ENCODE peak calls at places on chromosomes 7 and 10, in nine cellular contexts. One of them, this sample, is unnamed. For H3K9me3, the result is how much of the 10 kb centered on the place peaks cover.

GRCh38 chr10:123069271-123069670 is 60.5 kb downstream of the ACADSB start:
- DNase-seq in hepatocyte: no peak
- DNase-seq in heart right ventricle: no peak
- DNase-seq in IMR-90: no peak
- DNase-seq in neural progenitor cell: peak
- DNase-seq in pancreas: no peak
- DNase-seq in HCT116: no peak
- DNase-seq in A549: no peak
- DNase-seq in Peyer's patch: no peak
- DNase-seq in this sample: no peak

GRCh38 chr10:117646718-117647117 is 104.2 kb downstream of the EMX2 start:
- DNase-seq in hepatocyte: no peak
- DNase-seq in heart right ventricle: no peak
- DNase-seq in IMR-90: no peak
- DNase-seq in neural progenitor cell: no peak
- DNase-seq in pancreas: no peak
- DNase-seq in HCT116: no peak
- DNase-seq in A549: no peak
- DNase-seq in Peyer's patch: no peak
- DNase-seq in this sample: no peak

GRCh38 chr7:106269263-106269961 is 15.4 kb downstream of the NAMPT start:
- DNase-seq in hepatocyte: no peak
- DNase-seq in heart right ventricle: no peak
- DNase-seq in IMR-90: no peak
- DNase-seq in neural progenitor cell: no peak
- DNase-seq in pancreas: no peak
- DNase-seq in HCT116: no peak
- DNase-seq in A549: no peak
- DNase-seq in Peyer's patch: no peak
- DNase-seq in this sample: no peak

GRCh38 chr10:32265756-32266155 is 81.2 kb downstream of the EPC1 start:
- DNase-seq in hepatocyte: no peak
- DNase-seq in heart right ventricle: no peak
- DNase-seq in IMR-90: no peak
- DNase-seq in neural progenitor cell: no peak
- DNase-seq in pancreas: no peak
- DNase-seq in HCT116: no peak
- DNase-seq in A549: no peak
- DNase-seq in Peyer's patch: no peak
- DNase-seq in this sample: no peak

GRCh38 chr7:38186593-38187314 is 8.7 kb downstream of the STARD3NL start:
- DNase-seq in hepatocyte: no peak
- DNase-seq in heart right ventricle: no peak
- DNase-seq in IMR-90: peak
- DNase-seq in neural progenitor cell: no peak
- DNase-seq in pancreas: no peak
- DNase-seq in HCT116: no peak
- DNase-seq in A549: peak
- DNase-seq in Peyer's patch: no peak
- DNase-seq in this sample: no peak

GRCh38 chr10:28839600-28840007 is 162.3 kb downstream of the BAMBI start:
- DNase-seq in hepatocyte: peak
- DNase-seq in heart right ventricle: no peak
- DNase-seq in IMR-90: peak
- DNase-seq in neural progenitor cell: no peak
- DNase-seq in pancreas: no peak
- DNase-seq in HCT116: peak
- DNase-seq in A549: peak
- DNase-seq in Peyer's patch: no peak
- DNase-seq in this sample: no peak

GRCh38 chr10:120451968-120452367 is 5.1 kb upstream of the PLPP4 start:
- DNase-seq in hepatocyte: no peak
- DNase-seq in heart right ventricle: no peak
- DNase-seq in IMR-90: no peak
- DNase-seq in neural progenitor cell: no peak
- DNase-seq in pancreas: no peak
- DNase-seq in HCT116: no peak
- DNase-seq in A549: no peak
- DNase-seq in Peyer's patch: no peak
- DNase-seq in this sample: no peak

GRCh38 chr10:43059336-43059720 is 17.5 kb upstream of the RET start:
- DNase-seq in hepatocyte: no peak
- DNase-seq in heart right ventricle: no peak
- DNase-seq in IMR-90: no peak
- DNase-seq in neural progenitor cell: no peak
- DNase-seq in pancreas: no peak
- DNase-seq in HCT116: no peak
- DNase-seq in A549: no peak
- DNase-seq in Peyer's patch: no peak
- DNase-seq in this sample: peak

DNA sequence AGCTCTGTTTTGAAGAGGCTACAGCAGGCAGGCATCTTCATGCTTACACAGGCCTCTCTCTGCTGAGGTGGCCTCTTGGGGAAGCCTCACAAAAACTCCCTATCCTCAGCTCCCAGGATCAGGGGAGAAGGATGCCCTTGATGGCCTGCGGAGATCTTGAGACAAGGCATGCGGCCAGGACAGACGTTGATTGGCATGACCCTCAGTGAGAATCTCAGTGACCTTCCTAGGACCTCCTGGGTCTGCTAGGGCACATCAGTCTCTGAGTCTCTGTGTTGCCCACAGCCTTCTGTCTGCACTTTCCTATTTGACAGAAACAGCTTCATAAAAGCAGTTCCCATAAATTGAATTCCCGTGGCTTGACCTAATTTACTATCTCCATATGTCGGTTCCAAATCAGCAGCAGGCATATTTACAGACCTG is 1005.8 kb upstream of the C7orf33 start:
- DNase-seq in hepatocyte: no peak
- DNase-seq in heart right ventricle: no peak
- DNase-seq in IMR-90: no peak
- DNase-seq in neural progenitor cell: peak
- DNase-seq in pancreas: no peak
- DNase-seq in HCT116: no peak
- DNase-seq in A549: no peak
- DNase-seq in Peyer's patch: no peak
- DNase-seq in this sample: no peak
- H3K9me3 ChIP-seq in hepatocyte: under half
- H3K9me3 ChIP-seq in heart right ventricle: under half
- H3K9me3 ChIP-seq in IMR-90: under half
- H3K9me3 ChIP-seq in neural progenitor cell: under half
- H3K9me3 ChIP-seq in pancreas: under half
- H3K9me3 ChIP-seq in HCT116: under half
- H3K9me3 ChIP-seq in A549: under half
- H3K9me3 ChIP-seq in Peyer's patch: under half
- H3K9me3 ChIP-seq in this sample: under half

GRCh38 chr7:101813414-101814019 is 3.9 kb upstream of the CUX1 start:
- DNase-seq in hepatocyte: no peak
- DNase-seq in heart right ventricle: no peak
- DNase-seq in IMR-90: no peak
- DNase-seq in neural progenitor cell: no peak
- DNase-seq in pancreas: no peak
- DNase-seq in HCT116: no peak
- DNase-seq in A549: no peak
- DNase-seq in Peyer's patch: no peak
- DNase-seq in this sample: no peak

GRCh38 chr7:101815826-101816488 is 1.5 kb upstream of the CUX1 start:
- DNase-seq in hepatocyte: peak
- DNase-seq in heart right ventricle: peak
- DNase-seq in IMR-90: peak
- DNase-seq in neural progenitor cell: peak
- DNase-seq in pancreas: peak
- DNase-seq in HCT116: peak
- DNase-seq in A549: peak
- DNase-seq in Peyer's patch: peak
- DNase-seq in this sample: peak

GRCh38 chr7:101814996-101815825 is 2.2 kb upstream of the CUX1 start:
- DNase-seq in hepatocyte: peak
- DNase-seq in heart right ventricle: peak
- DNase-seq in IMR-90: peak
- DNase-seq in neural progenitor cell: peak
- DNase-seq in pancreas: peak
- DNase-seq in HCT116: no peak
- DNase-seq in A549: peak
- DNase-seq in Peyer's patch: peak
- DNase-seq in this sample: peak

GRCh38 chr7:101812595-101812994 is 4.8 kb upstream of the CUX1 start:
- DNase-seq in hepatocyte: no peak
- DNase-seq in heart right ventricle: no peak
- DNase-seq in IMR-90: no peak
- DNase-seq in neural progenitor cell: no peak
- DNase-seq in pancreas: no peak
- DNase-seq in HCT116: no peak
- DNase-seq in A549: no peak
- DNase-seq in Peyer's patch: no peak
- DNase-seq in this sample: no peak

DNA sequence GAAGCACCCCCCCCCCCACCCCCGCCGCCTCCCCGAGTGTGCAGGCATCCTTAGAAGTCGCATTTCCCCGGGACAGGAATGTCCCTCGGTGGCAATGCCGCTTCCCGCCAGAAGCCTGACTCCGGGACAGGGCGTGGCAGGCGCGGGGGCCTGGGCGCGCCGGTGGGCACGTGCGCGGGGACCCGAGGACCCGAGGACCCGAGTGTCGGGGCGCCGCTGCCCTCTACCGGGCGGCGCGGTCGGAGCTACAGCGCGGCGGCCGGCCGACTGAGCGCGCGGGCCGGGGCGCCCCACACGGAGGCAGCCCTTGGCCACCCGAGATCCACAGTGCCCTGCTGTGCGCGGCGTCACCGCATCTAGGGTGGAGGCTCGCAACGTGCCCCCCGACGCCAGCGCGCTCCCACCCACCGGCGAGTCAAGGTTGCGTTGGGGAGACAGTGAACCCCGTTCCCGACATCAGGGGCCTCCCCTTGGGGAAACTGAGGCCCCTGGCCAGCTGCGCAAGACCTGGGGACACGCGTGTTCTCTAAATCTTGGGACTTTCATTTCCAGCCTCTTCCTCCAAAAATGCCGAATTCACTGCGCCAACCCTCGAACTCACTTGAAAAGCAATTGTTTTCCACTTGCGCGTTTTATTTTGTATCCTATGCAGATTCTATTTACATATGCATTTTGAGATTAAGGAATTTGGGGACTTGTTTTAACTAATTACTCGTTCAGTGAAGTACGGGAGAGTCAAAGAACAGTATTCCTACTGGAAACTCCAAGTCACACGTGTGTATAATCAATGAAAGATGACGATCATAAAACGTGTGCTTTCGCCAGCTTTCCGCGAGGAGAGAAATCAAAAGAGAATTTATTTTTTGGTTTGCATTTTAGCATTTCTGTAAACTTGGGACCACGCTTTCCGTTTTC is 3.1 kb upstream of the CUX1 start:
- DNase-seq in hepatocyte: peak
- DNase-seq in heart right ventricle: peak
- DNase-seq in IMR-90: peak
- DNase-seq in neural progenitor cell: peak
- DNase-seq in pancreas: peak
- DNase-seq in HCT116: no peak
- DNase-seq in A549: peak
- DNase-seq in Peyer's patch: peak
- DNase-seq in this sample: peak
- TF ChIP-seq CTCF in hepatocyte: peak
- TF ChIP-seq CTCF in heart right ventricle: peak
- TF ChIP-seq CTCF in IMR-90: peak
- TF ChIP-seq CTCF in neural progenitor cell: peak
- TF ChIP-seq CTCF in pancreas: peak
- TF ChIP-seq CTCF in HCT116: no peak
- TF ChIP-seq CTCF in A549: peak
- TF ChIP-seq CTCF in Peyer's patch: peak
- TF ChIP-seq CTCF in this sample: peak

GRCh38 chr7:63072806-63073205 is 925.8 kb upstream of the ZNF722 start:
- DNase-seq in hepatocyte: no peak
- DNase-seq in heart right ventricle: no peak
- DNase-seq in IMR-90: no peak
- DNase-seq in neural progenitor cell: no peak
- DNase-seq in pancreas: no peak
- DNase-seq in HCT116: no peak
- DNase-seq in A549: no peak
- DNase-seq in Peyer's patch: no peak
- DNase-seq in this sample: no peak

GRCh38 chr7:63070696-63071095 is 928.0 kb upstream of the ZNF722 start:
- DNase-seq in hepatocyte: no peak
- DNase-seq in heart right ventricle: no peak
- DNase-seq in IMR-90: no peak
- DNase-seq in neural progenitor cell: no peak
- DNase-seq in pancreas: no peak
- DNase-seq in HCT116: no peak
- DNase-seq in A549: no peak
- DNase-seq in Peyer's patch: no peak
- DNase-seq in this sample: no peak

GRCh38 chr7:63071396-63071795 is 927.3 kb upstream of the ZNF722 start:
- DNase-seq in hepatocyte: no peak
- DNase-seq in heart right ventricle: no peak
- DNase-seq in IMR-90: no peak
- DNase-seq in neural progenitor cell: no peak
- DNase-seq in pancreas: no peak
- DNase-seq in HCT116: no peak
- DNase-seq in A549: no peak
- DNase-seq in Peyer's patch: no peak
- DNase-seq in this sample: no peak

GRCh38 chr7:63073286-63073685 is 925.4 kb upstream of the ZNF722 start:
- DNase-seq in hepatocyte: no peak
- DNase-seq in heart right ventricle: no peak
- DNase-seq in IMR-90: no peak
- DNase-seq in neural progenitor cell: no peak
- DNase-seq in pancreas: no peak
- DNase-seq in HCT116: no peak
- DNase-seq in A549: no peak
- DNase-seq in Peyer's patch: no peak
- DNase-seq in this sample: no peak

DNA sequence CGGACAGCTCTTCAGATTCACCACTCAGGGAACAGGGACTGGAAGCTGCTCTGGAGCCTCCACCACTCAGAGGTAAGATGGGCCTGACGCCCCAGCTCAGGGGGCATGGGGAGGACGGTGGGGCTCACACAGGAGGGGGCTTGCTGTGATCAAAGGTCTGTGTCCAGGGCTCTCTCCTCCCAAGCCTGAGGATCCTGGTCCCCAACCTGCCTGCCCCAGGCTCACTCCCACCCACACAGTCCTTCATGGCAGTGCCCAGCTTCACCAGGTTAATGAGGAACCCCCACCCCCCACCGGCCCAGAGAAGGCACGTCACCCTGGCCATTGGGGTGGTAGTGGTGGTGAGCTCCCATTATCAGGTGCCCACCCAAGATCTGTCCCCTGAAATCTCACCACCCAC is 926.7 kb upstream of the ZNF722 start:
- DNase-seq in hepatocyte: no peak
- DNase-seq in heart right ventricle: no peak
- DNase-seq in IMR-90: no peak
- DNase-seq in neural progenitor cell: no peak
- DNase-seq in pancreas: no peak
- DNase-seq in HCT116: no peak
- DNase-seq in A549: no peak
- DNase-seq in Peyer's patch: no peak
- DNase-seq in this sample: no peak
- H3K9me3 ChIP-seq in hepatocyte: under half
- H3K9me3 ChIP-seq in heart right ventricle: under half
- H3K9me3 ChIP-seq in IMR-90: under half
- H3K9me3 ChIP-seq in neural progenitor cell: half or more
- H3K9me3 ChIP-seq in pancreas: under half
- H3K9me3 ChIP-seq in HCT116: under half
- H3K9me3 ChIP-seq in A549: under half
- H3K9me3 ChIP-seq in Peyer's patch: under half
- H3K9me3 ChIP-seq in this sample: under half

DNA sequence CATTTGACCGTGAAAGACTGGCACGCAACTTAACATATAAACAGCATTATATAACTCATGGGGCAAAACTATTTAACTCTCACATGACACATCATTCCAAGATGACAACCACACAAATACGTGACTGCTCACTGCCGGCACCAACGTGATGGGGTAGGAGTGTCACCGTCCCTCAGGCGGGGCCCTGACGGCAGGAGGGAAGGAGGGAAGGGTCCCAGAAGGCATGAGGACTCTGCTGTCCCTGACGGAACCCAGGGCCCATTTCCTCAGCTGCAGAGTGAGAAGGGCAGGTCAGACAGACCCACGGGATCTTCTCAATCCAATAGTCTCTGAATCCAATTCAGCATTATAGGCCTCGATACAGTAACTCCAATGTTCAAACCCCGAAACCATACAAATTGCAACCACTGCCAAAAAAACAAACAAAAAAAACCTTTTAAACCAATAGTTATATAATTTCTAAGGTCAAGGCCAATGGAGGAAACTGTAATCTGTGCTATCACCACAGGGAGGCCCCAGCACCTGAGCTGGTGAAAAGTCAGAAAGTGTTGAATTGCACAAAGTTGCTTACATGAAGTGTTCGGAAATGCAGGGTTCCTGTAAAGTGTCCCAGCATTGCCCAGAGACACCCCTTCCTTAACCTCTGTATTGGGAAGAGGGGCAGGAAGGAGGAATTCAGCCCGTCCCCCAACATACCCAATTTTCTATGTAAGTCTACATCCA is 137.4 kb downstream of the TNS3 start:
- DNase-seq in hepatocyte: peak
- DNase-seq in heart right ventricle: no peak
- DNase-seq in IMR-90: no peak
- DNase-seq in neural progenitor cell: no peak
- DNase-seq in pancreas: peak
- DNase-seq in HCT116: no peak
- DNase-seq in A549: peak
- DNase-seq in Peyer's patch: no peak
- DNase-seq in this sample: no peak
- TF ChIP-seq CTCF in hepatocyte: peak
- TF ChIP-seq CTCF in heart right ventricle: peak
- TF ChIP-seq CTCF in IMR-90: peak
- TF ChIP-seq CTCF in neural progenitor cell: no peak
- TF ChIP-seq CTCF in pancreas: peak
- TF ChIP-seq CTCF in HCT116: peak
- TF ChIP-seq CTCF in A549: no peak
- TF ChIP-seq CTCF in Peyer's patch: peak
- TF ChIP-seq CTCF in this sample: peak